ENCODE peak calls at places on chromosome X, in seven cellular contexts. One of them, this sample, is unnamed.

GRCh38 chrX:94454606-94455005 is 780.6 kb downstream of the FAM133A start:
- DNase-seq in nephron progenitor cell: no peak
- DNase-seq in astrocyte of the spinal cord: no peak
- DNase-seq in astrocyte of the cerebellum: no peak
- DNase-seq in testis: no peak
- DNase-seq in pancreas: no peak
- DNase-seq in fibroblast of mammary gland: no peak
- DNase-seq in this sample: no peak

GRCh38 chrX:71111141-71111843 is at the start of gene IL2RG:
- DNase-seq in fibroblast of mammary gland: no peak
- DNase-seq in astrocyte of the spinal cord: no peak
- DNase-seq in nephron progenitor cell: no peak
- DNase-seq in astrocyte of the cerebellum: no peak
- DNase-seq in testis: no peak
- DNase-seq in pancreas: no peak
- DNase-seq in this sample: peak; percentile 74

GRCh38 chrX:47568656-47569295 is 7.8 kb downstream of the ARAF start:
- DNase-seq in fibroblast of mammary gland: peak; percentile 47
- DNase-seq in pancreas: no peak
- DNase-seq in astrocyte of the spinal cord: no peak
- DNase-seq in nephron progenitor cell: peak; percentile 24
- DNase-seq in astrocyte of the cerebellum: no peak
- DNase-seq in testis: no peak
- DNase-seq in this sample: no peak

GRCh38 chrX:152445926-152446325 is 5.2 kb downstream of the GABRA3 start:
- DNase-seq in pancreas: no peak
- DNase-seq in astrocyte of the cerebellum: no peak
- DNase-seq in nephron progenitor cell: no peak
- DNase-seq in testis: no peak
- DNase-seq in fibroblast of mammary gland: no peak
- DNase-seq in astrocyte of the spinal cord: peak; percentile 5
- DNase-seq in this sample: no peak

GRCh38 chrX:3286196-3286920 is 60.1 kb downstream of the MXRA5 start:
- DNase-seq in fibroblast of mammary gland: peak; percentile 73
- DNase-seq in pancreas: no peak
- DNase-seq in astrocyte of the spinal cord: peak; percentile 96
- DNase-seq in astrocyte of the cerebellum: peak; percentile 82
- DNase-seq in testis: no peak
- DNase-seq in nephron progenitor cell: no peak
- DNase-seq in this sample: no peak

GRCh38 chrX:129522184-129523059 is 868 bp downstream of the SMARCA1 start:
- DNase-seq in fibroblast of mammary gland: peak; percentile 61
- DNase-seq in astrocyte of the cerebellum: no peak
- DNase-seq in astrocyte of the spinal cord: peak; percentile 54
- DNase-seq in pancreas: peak; percentile 56
- DNase-seq in testis: peak; percentile 68
- DNase-seq in nephron progenitor cell: peak; percentile 79
- DNase-seq in this sample: no peak

GRCh38 chrX:124518888-124519287 is 172.5 kb downstream of the SH2D1A start:
- DNase-seq in astrocyte of the spinal cord: peak; percentile 22
- DNase-seq in fibroblast of mammary gland: peak; percentile 32
- DNase-seq in nephron progenitor cell: no peak
- DNase-seq in testis: no peak
- DNase-seq in pancreas: no peak
- DNase-seq in astrocyte of the cerebellum: no peak
- DNase-seq in this sample: no peak

GRCh38 chrX:38941675-38942074 is 140.4 kb downstream of the MID1IP1 start:
- DNase-seq in astrocyte of the spinal cord: no peak
- DNase-seq in pancreas: no peak
- DNase-seq in testis: no peak
- DNase-seq in fibroblast of mammary gland: peak; percentile 76
- DNase-seq in nephron progenitor cell: no peak
- DNase-seq in astrocyte of the cerebellum: no peak
- DNase-seq in this sample: no peak

GRCh38 chrX:3518870-3519269 is 172.4 kb upstream of the MXRA5 start:
- DNase-seq in astrocyte of the spinal cord: peak; percentile 89
- DNase-seq in testis: no peak
- DNase-seq in pancreas: no peak
- DNase-seq in fibroblast of mammary gland: peak; percentile 98
- DNase-seq in nephron progenitor cell: no peak
- DNase-seq in astrocyte of the cerebellum: peak; percentile 39
- DNase-seq in this sample: no peak

GRCh38 chrX:131854586-131854985 is 168.5 kb upstream of the STK26 start:
- DNase-seq in nephron progenitor cell: no peak
- DNase-seq in fibroblast of mammary gland: peak; percentile 5
- DNase-seq in pancreas: no peak
- DNase-seq in astrocyte of the spinal cord: peak; percentile 16
- DNase-seq in astrocyte of the cerebellum: no peak
- DNase-seq in testis: no peak
- DNase-seq in this sample: no peak

GRCh38 chrX:13747836-13748235 is 13.3 kb downstream of the OFD1 start:
- DNase-seq in pancreas: no peak
- DNase-seq in nephron progenitor cell: no peak
- DNase-seq in astrocyte of the cerebellum: peak; percentile 53
- DNase-seq in astrocyte of the spinal cord: peak; percentile 68
- DNase-seq in testis: peak; percentile 68
- DNase-seq in fibroblast of mammary gland: peak; percentile 81
- DNase-seq in this sample: no peak

DNA sequence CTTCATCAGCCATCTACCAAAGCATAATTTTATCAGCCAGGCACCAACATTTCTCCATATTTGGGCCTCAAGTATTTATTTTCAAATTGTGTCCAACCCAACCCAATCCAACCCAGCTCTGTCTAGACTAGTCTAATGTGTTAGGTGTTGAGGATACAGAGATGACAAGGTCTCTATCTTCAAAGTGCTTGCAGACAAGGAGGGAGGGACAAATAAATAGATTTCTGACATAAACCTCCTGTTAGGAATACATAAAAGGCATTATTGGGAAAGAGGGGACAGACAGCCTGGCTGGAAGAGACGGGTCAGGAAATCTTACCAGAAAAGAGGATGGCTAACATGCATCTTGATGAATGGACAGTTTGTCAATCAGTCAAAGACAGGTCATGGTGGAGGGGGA is 115.4 kb upstream of the RPS6KA3 start:
- DNase-seq in fibroblast of mammary gland: no peak
- DNase-seq in astrocyte of the cerebellum: no peak
- DNase-seq in nephron progenitor cell: no peak
- DNase-seq in testis: no peak
- DNase-seq in pancreas: no peak
- DNase-seq in astrocyte of the spinal cord: no peak
- DNase-seq in this sample: no peak
- TF ChIP-seq CTCF in fibroblast of mammary gland: no peak
- TF ChIP-seq CTCF in astrocyte of the cerebellum: no peak
- TF ChIP-seq CTCF in nephron progenitor cell: no peak
- TF ChIP-seq CTCF in testis: no peak
- TF ChIP-seq CTCF in pancreas: no peak
- TF ChIP-seq CTCF in astrocyte of the spinal cord: no peak
- TF ChIP-seq CTCF in this sample: no peak

GRCh38 chrX:77597090-77597489 is 149.9 kb downstream of the FGF16 start:
- DNase-seq in fibroblast of mammary gland: peak; percentile 57
- DNase-seq in astrocyte of the spinal cord: peak; percentile 34
- DNase-seq in nephron progenitor cell: no peak
- DNase-seq in astrocyte of the cerebellum: peak; percentile 2
- DNase-seq in testis: no peak
- DNase-seq in pancreas: no peak
- DNase-seq in this sample: no peak
- TF ChIP-seq CTCF in fibroblast of mammary gland: peak; percentile 44
- TF ChIP-seq CTCF in astrocyte of the spinal cord: peak; percentile 44
- TF ChIP-seq CTCF in nephron progenitor cell: no peak
- TF ChIP-seq CTCF in astrocyte of the cerebellum: peak; percentile 13
- TF ChIP-seq CTCF in testis: no peak
- TF ChIP-seq CTCF in pancreas: no peak
- TF ChIP-seq CTCF in this sample: no peak

DNA sequence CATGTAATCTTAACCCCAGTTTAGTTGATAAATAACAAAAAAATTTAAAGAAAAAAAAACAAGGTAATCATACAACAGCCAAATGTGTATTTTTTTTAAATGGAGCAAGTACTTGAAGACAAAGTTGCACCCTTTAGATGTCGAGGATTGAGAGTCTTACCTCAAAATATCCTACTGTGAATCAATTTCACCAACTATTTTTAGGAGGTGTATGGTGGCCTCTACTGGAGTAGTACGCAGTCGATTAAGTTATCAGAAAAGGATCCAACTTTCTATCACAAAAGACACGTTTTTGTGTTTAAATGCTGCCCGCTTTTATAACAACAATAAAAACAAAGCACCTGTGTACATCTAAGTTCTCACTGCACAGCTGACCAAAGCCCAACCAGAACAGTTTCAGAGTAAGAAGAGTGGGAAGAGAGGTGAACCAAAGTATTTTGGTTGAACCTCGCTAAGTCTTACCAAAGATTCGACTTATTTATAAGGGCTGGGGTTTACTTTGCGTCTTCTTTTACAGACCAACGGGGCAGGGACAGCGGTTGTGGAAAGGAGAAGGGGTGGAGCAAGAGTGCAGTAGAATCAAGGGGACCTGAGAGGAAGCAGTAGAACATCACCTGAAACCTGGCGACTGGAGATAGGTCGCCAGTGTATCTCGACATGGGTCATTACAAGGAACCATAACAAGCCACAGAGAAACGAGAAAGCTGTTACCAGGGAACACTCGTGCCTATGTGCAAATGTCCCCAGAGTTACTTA is 1.2 kb downstream of the RPS6KA6 start:
- DNase-seq in pancreas: no peak
- DNase-seq in astrocyte of the cerebellum: no peak
- DNase-seq in testis: peak; percentile 16
- DNase-seq in nephron progenitor cell: peak; percentile 2
- DNase-seq in fibroblast of mammary gland: peak; percentile 31
- DNase-seq in astrocyte of the spinal cord: no peak
- DNase-seq in this sample: peak; percentile 26
- TF ChIP-seq CTCF in pancreas: no peak
- TF ChIP-seq CTCF in astrocyte of the cerebellum: peak; percentile 4
- TF ChIP-seq CTCF in testis: no peak
- TF ChIP-seq CTCF in nephron progenitor cell: no peak
- TF ChIP-seq CTCF in fibroblast of mammary gland: peak; percentile 21
- TF ChIP-seq CTCF in astrocyte of the spinal cord: peak; percentile 8
- TF ChIP-seq CTCF in this sample: no peak

DNA sequence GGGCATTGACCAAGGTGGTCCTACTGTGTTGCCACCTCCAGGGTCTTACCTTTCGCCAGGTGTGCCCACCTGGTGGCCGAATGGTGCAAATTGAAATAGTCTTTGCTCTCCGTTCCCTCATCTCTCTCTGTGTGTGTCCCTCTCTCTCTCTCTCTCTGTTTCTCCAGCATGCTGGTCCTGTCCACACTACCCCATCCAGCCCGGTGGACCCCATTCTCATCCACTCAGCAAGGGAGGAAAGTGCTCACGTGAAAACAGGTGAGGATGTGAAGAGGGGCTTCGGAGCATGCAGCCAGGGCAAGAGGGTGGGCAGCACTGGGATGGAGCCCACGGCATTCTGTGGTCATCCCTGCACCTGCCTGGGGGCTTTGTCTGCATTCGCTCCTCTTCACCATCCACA is 150.1 kb downstream of the CRLF2 start:
- DNase-seq in testis: no peak
- DNase-seq in astrocyte of the spinal cord: no peak
- DNase-seq in fibroblast of mammary gland: no peak
- DNase-seq in astrocyte of the cerebellum: no peak
- DNase-seq in nephron progenitor cell: no peak
- DNase-seq in pancreas: no peak
- DNase-seq in this sample: no peak
- TF ChIP-seq CTCF in testis: no peak
- TF ChIP-seq CTCF in astrocyte of the spinal cord: no peak
- TF ChIP-seq CTCF in fibroblast of mammary gland: no peak
- TF ChIP-seq CTCF in astrocyte of the cerebellum: no peak
- TF ChIP-seq CTCF in nephron progenitor cell: no peak
- TF ChIP-seq CTCF in pancreas: no peak
- TF ChIP-seq CTCF in this sample: no peak

GRCh38 chrX:9682456-9682855 is 83.2 kb downstream of the GPR143 start:
- DNase-seq in pancreas: no peak
- DNase-seq in astrocyte of the spinal cord: peak; percentile 24
- DNase-seq in testis: peak; percentile 15
- DNase-seq in fibroblast of mammary gland: peak; percentile 17
- DNase-seq in nephron progenitor cell: no peak
- DNase-seq in astrocyte of the cerebellum: no peak
- DNase-seq in this sample: no peak
- TF ChIP-seq CTCF in pancreas: no peak
- TF ChIP-seq CTCF in astrocyte of the spinal cord: peak; percentile 18
- TF ChIP-seq CTCF in testis: no peak
- TF ChIP-seq CTCF in fibroblast of mammary gland: no peak
- TF ChIP-seq CTCF in nephron progenitor cell: no peak
- TF ChIP-seq CTCF in astrocyte of the cerebellum: no peak
- TF ChIP-seq CTCF in this sample: no peak

DNA sequence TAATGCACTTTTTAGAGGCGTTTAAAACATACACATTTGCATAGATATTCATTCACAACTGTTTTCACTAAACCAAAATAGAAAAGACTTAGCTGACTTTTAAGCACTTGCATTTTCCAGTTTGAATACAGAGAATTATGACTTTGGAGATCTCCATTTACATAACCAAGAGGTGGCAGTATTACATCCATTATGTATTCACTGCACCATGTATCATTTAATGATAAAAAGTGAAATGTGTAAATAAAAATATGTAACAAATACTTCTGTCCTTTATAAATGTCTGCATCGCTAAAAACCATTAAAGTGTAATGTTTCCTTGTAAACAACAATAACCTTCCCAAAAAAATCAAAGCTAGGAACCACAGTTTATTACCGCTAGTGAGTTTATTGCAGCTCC is 413.2 kb downstream of the FGF13 start:
- DNase-seq in testis: no peak
- DNase-seq in nephron progenitor cell: no peak
- DNase-seq in fibroblast of mammary gland: no peak
- DNase-seq in astrocyte of the cerebellum: no peak
- DNase-seq in pancreas: no peak
- DNase-seq in astrocyte of the spinal cord: no peak
- DNase-seq in this sample: no peak
- TF ChIP-seq CTCF in testis: no peak
- TF ChIP-seq CTCF in nephron progenitor cell: no peak
- TF ChIP-seq CTCF in fibroblast of mammary gland: no peak
- TF ChIP-seq CTCF in astrocyte of the cerebellum: no peak
- TF ChIP-seq CTCF in pancreas: no peak
- TF ChIP-seq CTCF in astrocyte of the spinal cord: no peak
- TF ChIP-seq CTCF in this sample: no peak

DNA sequence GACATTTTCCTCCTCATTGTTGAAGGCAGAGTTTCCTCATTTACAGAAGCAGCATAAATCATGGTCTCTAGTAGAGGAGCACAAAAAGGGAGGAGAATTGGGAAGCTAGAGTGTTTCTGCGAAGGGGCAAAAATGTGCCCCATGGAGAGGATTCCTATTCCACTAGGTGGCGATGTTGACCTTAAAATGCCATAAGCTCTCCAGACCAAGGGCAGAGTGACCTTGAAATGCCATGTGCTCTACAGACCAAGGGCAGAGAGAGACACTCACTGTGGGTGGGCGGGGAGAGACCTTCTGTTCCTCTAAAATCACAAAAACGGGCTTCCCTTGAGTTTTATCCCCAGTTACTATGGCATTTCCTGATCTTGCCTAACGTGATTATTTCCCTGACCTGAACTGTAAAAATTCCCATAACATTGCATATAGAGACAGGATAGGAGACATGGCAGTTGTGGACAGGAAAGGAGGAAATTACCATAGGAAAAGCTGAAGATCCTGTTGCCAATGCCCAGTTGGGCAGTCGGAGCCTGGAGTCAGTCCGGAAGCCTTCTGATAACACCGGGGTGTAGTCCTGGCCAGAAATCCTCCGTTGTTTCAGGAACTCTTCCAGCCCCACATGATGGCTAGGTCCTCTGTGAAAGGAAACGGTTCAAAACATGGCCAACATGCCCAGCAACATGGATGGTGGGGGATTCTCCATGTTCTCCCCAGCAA is 567.7 kb downstream of the MAGEB5 start:
- DNase-seq in pancreas: peak; percentile 22
- DNase-seq in astrocyte of the spinal cord: peak; percentile 20
- DNase-seq in fibroblast of mammary gland: peak; percentile 27
- DNase-seq in astrocyte of the cerebellum: peak; percentile 1
- DNase-seq in nephron progenitor cell: peak; percentile 27
- DNase-seq in testis: peak; percentile 48
- DNase-seq in this sample: no peak
- TF ChIP-seq CTCF in pancreas: no peak
- TF ChIP-seq CTCF in astrocyte of the spinal cord: peak; percentile 55
- TF ChIP-seq CTCF in fibroblast of mammary gland: peak; percentile 48
- TF ChIP-seq CTCF in astrocyte of the cerebellum: peak; percentile 50
- TF ChIP-seq CTCF in nephron progenitor cell: peak; percentile 47
- TF ChIP-seq CTCF in testis: no peak
- TF ChIP-seq CTCF in this sample: peak; percentile 74